ENCODE peak calls at places on chromosomes 12 and 14, in eight cellular contexts. One of them, this sample, is unnamed.

GRCh38 chr14:50937325-50937724 is 7.0 kb downstream of the PYGL start:
- DNase-seq in stimulated activated CD4-positive, alpha-beta T cell treated with anti-CD3 and anti-CD28 coated beads, Interleukin-2, amount 100 ng/mL, for 48 hours: no peak
- DNase-seq in hypothalamus: no peak
- DNase-seq in WTC11: no peak
- DNase-seq in fibroblast of the conjunctiva: no peak
- DNase-seq in cardiac muscle cell: no peak
- DNase-seq in astrocyte of the spinal cord: peak
- DNase-seq in NCI-H1105 treated with DMSO at 0.1 percent for 48 hours: no peak
- DNase-seq in this sample: no peak

GRCh38 chr12:24560192-24560591 is 388.7 kb downstream of the BCAT1 start:
- DNase-seq in astrocyte of the spinal cord: peak
- DNase-seq in fibroblast of the conjunctiva: no peak
- DNase-seq in hypothalamus: no peak
- DNase-seq in NCI-H1105 treated with DMSO at 0.1 percent for 48 hours: no peak
- DNase-seq in WTC11: no peak
- DNase-seq in stimulated activated CD4-positive, alpha-beta T cell treated with anti-CD3 and anti-CD28 coated beads, Interleukin-2, amount 100 ng/mL, for 48 hours: no peak
- DNase-seq in cardiac muscle cell: no peak
- DNase-seq in this sample: no peak

GRCh38 chr14:91229743-91230200 is 14.7 kb downstream of the GPR68 start:
- DNase-seq in WTC11: no peak
- DNase-seq in astrocyte of the spinal cord: peak
- DNase-seq in fibroblast of the conjunctiva: no peak
- DNase-seq in stimulated activated CD4-positive, alpha-beta T cell treated with anti-CD3 and anti-CD28 coated beads, Interleukin-2, amount 100 ng/mL, for 48 hours: no peak
- DNase-seq in NCI-H1105 treated with DMSO at 0.1 percent for 48 hours: no peak
- DNase-seq in cardiac muscle cell: no peak
- DNase-seq in hypothalamus: no peak
- DNase-seq in this sample: no peak

GRCh38 chr14:22657861-22658260 is 13.7 kb upstream of the OR6J1 start:
- DNase-seq in fibroblast of the conjunctiva: no peak
- DNase-seq in stimulated activated CD4-positive, alpha-beta T cell treated with anti-CD3 and anti-CD28 coated beads, Interleukin-2, amount 100 ng/mL, for 48 hours: no peak
- DNase-seq in cardiac muscle cell: no peak
- DNase-seq in hypothalamus: no peak
- DNase-seq in astrocyte of the spinal cord: peak
- DNase-seq in NCI-H1105 treated with DMSO at 0.1 percent for 48 hours: peak
- DNase-seq in WTC11: no peak
- DNase-seq in this sample: peak

GRCh38 chr12:61780435-61780834 is 479.8 kb upstream of the USP15 start:
- DNase-seq in hypothalamus: no peak
- DNase-seq in fibroblast of the conjunctiva: no peak
- DNase-seq in astrocyte of the spinal cord: no peak
- DNase-seq in cardiac muscle cell: no peak
- DNase-seq in stimulated activated CD4-positive, alpha-beta T cell treated with anti-CD3 and anti-CD28 coated beads, Interleukin-2, amount 100 ng/mL, for 48 hours: no peak
- DNase-seq in NCI-H1105 treated with DMSO at 0.1 percent for 48 hours: no peak
- DNase-seq in WTC11: no peak
- DNase-seq in this sample: no peak

GRCh38 chr12:117180790-117181467 is 9.3 kb downstream of the FBXO21 start:
- DNase-seq in cardiac muscle cell: no peak
- DNase-seq in fibroblast of the conjunctiva: no peak
- DNase-seq in NCI-H1105 treated with DMSO at 0.1 percent for 48 hours: no peak
- DNase-seq in hypothalamus: no peak
- DNase-seq in astrocyte of the spinal cord: no peak
- DNase-seq in WTC11: no peak
- DNase-seq in stimulated activated CD4-positive, alpha-beta T cell treated with anti-CD3 and anti-CD28 coated beads, Interleukin-2, amount 100 ng/mL, for 48 hours: no peak
- DNase-seq in this sample: no peak

GRCh38 chr12:19198272-19198671 is 68.7 kb downstream of the PLEKHA5 start:
- DNase-seq in fibroblast of the conjunctiva: no peak
- DNase-seq in hypothalamus: no peak
- DNase-seq in cardiac muscle cell: no peak
- DNase-seq in NCI-H1105 treated with DMSO at 0.1 percent for 48 hours: no peak
- DNase-seq in astrocyte of the spinal cord: peak
- DNase-seq in WTC11: no peak
- DNase-seq in stimulated activated CD4-positive, alpha-beta T cell treated with anti-CD3 and anti-CD28 coated beads, Interleukin-2, amount 100 ng/mL, for 48 hours: no peak
- DNase-seq in this sample: no peak

GRCh38 chr12:52539024-52539820 is 13.7 kb downstream of the KRT71 start:
- DNase-seq in cardiac muscle cell: no peak
- DNase-seq in fibroblast of the conjunctiva: peak
- DNase-seq in WTC11: no peak
- DNase-seq in astrocyte of the spinal cord: peak
- DNase-seq in stimulated activated CD4-positive, alpha-beta T cell treated with anti-CD3 and anti-CD28 coated beads, Interleukin-2, amount 100 ng/mL, for 48 hours: no peak
- DNase-seq in NCI-H1105 treated with DMSO at 0.1 percent for 48 hours: peak
- DNase-seq in hypothalamus: no peak
- DNase-seq in this sample: no peak

GRCh38 chr12:54173066-54173726 is 15.6 kb downstream of the SMUG1 start:
- DNase-seq in WTC11: peak
- DNase-seq in fibroblast of the conjunctiva: no peak
- DNase-seq in hypothalamus: peak
- DNase-seq in cardiac muscle cell: peak
- DNase-seq in stimulated activated CD4-positive, alpha-beta T cell treated with anti-CD3 and anti-CD28 coated beads, Interleukin-2, amount 100 ng/mL, for 48 hours: peak
- DNase-seq in astrocyte of the spinal cord: peak
- DNase-seq in NCI-H1105 treated with DMSO at 0.1 percent for 48 hours: peak
- DNase-seq in this sample: peak

GRCh38 chr12:9707864-9708808 is 24.8 kb downstream of the CLECL1 start:
- DNase-seq in WTC11: peak
- DNase-seq in cardiac muscle cell: peak
- DNase-seq in hypothalamus: peak
- DNase-seq in stimulated activated CD4-positive, alpha-beta T cell treated with anti-CD3 and anti-CD28 coated beads, Interleukin-2, amount 100 ng/mL, for 48 hours: peak
- DNase-seq in NCI-H1105 treated with DMSO at 0.1 percent for 48 hours: peak
- DNase-seq in astrocyte of the spinal cord: peak
- DNase-seq in fibroblast of the conjunctiva: peak
- DNase-seq in this sample: peak

GRCh38 chr12:57775044-57775443 is 2.6 kb downstream of the EEF1AKMT3 start:
- DNase-seq in stimulated activated CD4-positive, alpha-beta T cell treated with anti-CD3 and anti-CD28 coated beads, Interleukin-2, amount 100 ng/mL, for 48 hours: no peak
- DNase-seq in cardiac muscle cell: no peak
- DNase-seq in astrocyte of the spinal cord: no peak
- DNase-seq in WTC11: no peak
- DNase-seq in fibroblast of the conjunctiva: no peak
- DNase-seq in NCI-H1105 treated with DMSO at 0.1 percent for 48 hours: no peak
- DNase-seq in hypothalamus: no peak
- DNase-seq in this sample: no peak

GRCh38 chr14:85479771-85480170 is 50.2 kb upstream of the FLRT2 start:
- DNase-seq in WTC11: no peak
- DNase-seq in astrocyte of the spinal cord: no peak
- DNase-seq in NCI-H1105 treated with DMSO at 0.1 percent for 48 hours: no peak
- DNase-seq in stimulated activated CD4-positive, alpha-beta T cell treated with anti-CD3 and anti-CD28 coated beads, Interleukin-2, amount 100 ng/mL, for 48 hours: no peak
- DNase-seq in fibroblast of the conjunctiva: no peak
- DNase-seq in cardiac muscle cell: no peak
- DNase-seq in hypothalamus: no peak
- DNase-seq in this sample: no peak

GRCh38 chr12:93868771-93869170 is 191.6 kb downstream of the CRADD start:
- DNase-seq in hypothalamus: no peak
- DNase-seq in astrocyte of the spinal cord: peak
- DNase-seq in fibroblast of the conjunctiva: peak
- DNase-seq in NCI-H1105 treated with DMSO at 0.1 percent for 48 hours: no peak
- DNase-seq in stimulated activated CD4-positive, alpha-beta T cell treated with anti-CD3 and anti-CD28 coated beads, Interleukin-2, amount 100 ng/mL, for 48 hours: no peak
- DNase-seq in cardiac muscle cell: no peak
- DNase-seq in WTC11: no peak
- DNase-seq in this sample: no peak

GRCh38 chr12:130665753-130666152 is 50.3 kb downstream of the RIMBP2 start:
- DNase-seq in fibroblast of the conjunctiva: no peak
- DNase-seq in cardiac muscle cell: no peak
- DNase-seq in astrocyte of the spinal cord: no peak
- DNase-seq in NCI-H1105 treated with DMSO at 0.1 percent for 48 hours: no peak
- DNase-seq in stimulated activated CD4-positive, alpha-beta T cell treated with anti-CD3 and anti-CD28 coated beads, Interleukin-2, amount 100 ng/mL, for 48 hours: no peak
- DNase-seq in WTC11: no peak
- DNase-seq in hypothalamus: no peak
- DNase-seq in this sample: no peak

GRCh38 chr12:79217306-79217705 is 352.7 kb downstream of the SYT1 start:
- DNase-seq in fibroblast of the conjunctiva: no peak
- DNase-seq in cardiac muscle cell: no peak
- DNase-seq in astrocyte of the spinal cord: no peak
- DNase-seq in WTC11: peak
- DNase-seq in hypothalamus: no peak
- DNase-seq in stimulated activated CD4-positive, alpha-beta T cell treated with anti-CD3 and anti-CD28 coated beads, Interleukin-2, amount 100 ng/mL, for 48 hours: no peak
- DNase-seq in NCI-H1105 treated with DMSO at 0.1 percent for 48 hours: no peak
- DNase-seq in this sample: no peak

GRCh38 chr14:70771781-70772212 is 37.5 kb downstream of the MAP3K9 start:
- DNase-seq in NCI-H1105 treated with DMSO at 0.1 percent for 48 hours: no peak
- DNase-seq in stimulated activated CD4-positive, alpha-beta T cell treated with anti-CD3 and anti-CD28 coated beads, Interleukin-2, amount 100 ng/mL, for 48 hours: no peak
- DNase-seq in fibroblast of the conjunctiva: no peak
- DNase-seq in hypothalamus: no peak
- DNase-seq in WTC11: peak
- DNase-seq in astrocyte of the spinal cord: peak
- DNase-seq in cardiac muscle cell: no peak
- DNase-seq in this sample: peak

GRCh38 chr12:122064780-122065588 is 13.6 kb upstream of the MLXIP start:
- DNase-seq in hypothalamus: peak
- DNase-seq in cardiac muscle cell: peak
- DNase-seq in astrocyte of the spinal cord: peak
- DNase-seq in stimulated activated CD4-positive, alpha-beta T cell treated with anti-CD3 and anti-CD28 coated beads, Interleukin-2, amount 100 ng/mL, for 48 hours: no peak
- DNase-seq in fibroblast of the conjunctiva: peak
- DNase-seq in WTC11: peak
- DNase-seq in NCI-H1105 treated with DMSO at 0.1 percent for 48 hours: no peak
- DNase-seq in this sample: peak

GRCh38 chr12:2691340-2692111 is 103.2 kb upstream of the FKBP4 start:
- DNase-seq in WTC11: peak
- DNase-seq in astrocyte of the spinal cord: no peak
- DNase-seq in NCI-H1105 treated with DMSO at 0.1 percent for 48 hours: peak
- DNase-seq in hypothalamus: no peak
- DNase-seq in stimulated activated CD4-positive, alpha-beta T cell treated with anti-CD3 and anti-CD28 coated beads, Interleukin-2, amount 100 ng/mL, for 48 hours: peak
- DNase-seq in fibroblast of the conjunctiva: no peak
- DNase-seq in cardiac muscle cell: peak
- DNase-seq in this sample: peak

GRCh38 chr12:12384601-12385321 is 27.9 kb downstream of the BORCS5 start:
- DNase-seq in astrocyte of the spinal cord: peak
- DNase-seq in hypothalamus: peak
- DNase-seq in WTC11: peak
- DNase-seq in cardiac muscle cell: peak
- DNase-seq in fibroblast of the conjunctiva: no peak
- DNase-seq in stimulated activated CD4-positive, alpha-beta T cell treated with anti-CD3 and anti-CD28 coated beads, Interleukin-2, amount 100 ng/mL, for 48 hours: peak
- DNase-seq in NCI-H1105 treated with DMSO at 0.1 percent for 48 hours: no peak
- DNase-seq in this sample: peak

GRCh38 chr12:5078423-5078822 is 34.7 kb downstream of the KCNA5 start:
- DNase-seq in astrocyte of the spinal cord: no peak
- DNase-seq in WTC11: no peak
- DNase-seq in cardiac muscle cell: peak
- DNase-seq in fibroblast of the conjunctiva: no peak
- DNase-seq in hypothalamus: no peak
- DNase-seq in stimulated activated CD4-positive, alpha-beta T cell treated with anti-CD3 and anti-CD28 coated beads, Interleukin-2, amount 100 ng/mL, for 48 hours: no peak
- DNase-seq in NCI-H1105 treated with DMSO at 0.1 percent for 48 hours: peak
- DNase-seq in this sample: no peak

GRCh38 chr12:20415013-20415412 is 46.7 kb downstream of the PDE3A start:
- DNase-seq in stimulated activated CD4-positive, alpha-beta T cell treated with anti-CD3 and anti-CD28 coated beads, Interleukin-2, amount 100 ng/mL, for 48 hours: no peak
- DNase-seq in fibroblast of the conjunctiva: peak
- DNase-seq in NCI-H1105 treated with DMSO at 0.1 percent for 48 hours: peak
- DNase-seq in WTC11: no peak
- DNase-seq in astrocyte of the spinal cord: peak
- DNase-seq in hypothalamus: no peak
- DNase-seq in cardiac muscle cell: no peak
- DNase-seq in this sample: no peak

GRCh38 chr14:92696356-92696755 is 52.1 kb downstream of the LGMN start:
- DNase-seq in fibroblast of the conjunctiva: no peak
- DNase-seq in cardiac muscle cell: no peak
- DNase-seq in astrocyte of the spinal cord: no peak
- DNase-seq in WTC11: no peak
- DNase-seq in stimulated activated CD4-positive, alpha-beta T cell treated with anti-CD3 and anti-CD28 coated beads, Interleukin-2, amount 100 ng/mL, for 48 hours: no peak
- DNase-seq in NCI-H1105 treated with DMSO at 0.1 percent for 48 hours: no peak
- DNase-seq in hypothalamus: no peak
- DNase-seq in this sample: no peak

GRCh38 chr12:30874455-30875313 is 51.9 kb upstream of the TSPAN11 start:
- DNase-seq in WTC11: no peak
- DNase-seq in cardiac muscle cell: no peak
- DNase-seq in astrocyte of the spinal cord: no peak
- DNase-seq in stimulated activated CD4-positive, alpha-beta T cell treated with anti-CD3 and anti-CD28 coated beads, Interleukin-2, amount 100 ng/mL, for 48 hours: no peak
- DNase-seq in NCI-H1105 treated with DMSO at 0.1 percent for 48 hours: peak
- DNase-seq in hypothalamus: no peak
- DNase-seq in fibroblast of the conjunctiva: no peak
- DNase-seq in this sample: peak